ENCODE peak calls at places on chromosome 21, in six cellular contexts. Z is GM12878, M is psoas muscle, T is OCI-LY7, G is lower lobe of right lung, V is tibial nerve. R is an unnamed sample.

GRCh38 chr21:42542596-42542995 is 28.9 kb downstream of the SLC37A1 start:
- DNase-seq in Z (no peak), M (no peak), V (no peak), T (no peak), G (no peak), R (no peak)

GRCh38 chr21:35366348-35367085 is 317.4 kb upstream of the RUNX1 start:
- DNase-seq in G (no peak), Z (no peak), M (no peak), T (no peak), V (peak), R (no peak)

GRCh38 chr21:35189077-35189863 is 140.2 kb upstream of the RUNX1 start:
- DNase-seq in G (no peak), T (peak), Z (peak), V (no peak), M (peak), R (no peak)

GRCh38 chr21:40270134-40270533 is 402.9 kb downstream of the PCP4 start:
- DNase-seq in Z (no peak), V (no peak), M (no peak), T (no peak), G (no peak), R (no peak)

GRCh38 chr21:41684381-41685245 is 82.2 kb downstream of the RIPK4 start:
- DNase-seq in G (no peak), V (no peak), Z (no peak), T (no peak), M (no peak), R (peak)

GRCh38 chr21:34128124-34128523 is 54.7 kb downstream of the MRPS6 start:
- DNase-seq in M (no peak), V (no peak), Z (no peak), G (no peak), T (no peak), R (peak)

GRCh38 chr21:15837603-15838002 is 107.8 kb downstream of the USP25 start:
- DNase-seq in Z (no peak), T (no peak), M (no peak), G (no peak), V (no peak), R (no peak)

GRCh38 chr21:45163413-45164123 is 89.2 kb downstream of the ADARB1 start:
- DNase-seq in Z (no peak), T (no peak), V (no peak), M (no peak), G (no peak), R (no peak)

GRCh38 chr21:23858878-23859277 is 1748.4 kb downstream of the MRPL39 start:
- DNase-seq in Z (no peak), V (no peak), M (no peak), G (no peak), T (no peak), R (no peak)

GRCh38 chr21:30234643-30235042 is 18.7 kb upstream of the CLDN8 start:
- DNase-seq in G (no peak), Z (no peak), M (no peak), T (no peak), V (no peak), R (no peak)

GRCh38 chr21:16767201-16767600 is 745.6 kb upstream of the CXADR start:
- DNase-seq in V (no peak), M (no peak), Z (no peak), T (no peak), G (no peak), R (no peak)

GRCh38 chr21:27653481-27653880 is 686.6 kb upstream of the ADAMTS5 start:
- DNase-seq in M (no peak), Z (no peak), V (no peak), G (no peak), T (no peak), R (no peak)

GRCh38 chr21:39788383-39788782 is 43.4 kb downstream of the IGSF5 start:
- DNase-seq in V (peak), Z (no peak), M (peak), G (peak), T (no peak), R (peak)

DNA sequence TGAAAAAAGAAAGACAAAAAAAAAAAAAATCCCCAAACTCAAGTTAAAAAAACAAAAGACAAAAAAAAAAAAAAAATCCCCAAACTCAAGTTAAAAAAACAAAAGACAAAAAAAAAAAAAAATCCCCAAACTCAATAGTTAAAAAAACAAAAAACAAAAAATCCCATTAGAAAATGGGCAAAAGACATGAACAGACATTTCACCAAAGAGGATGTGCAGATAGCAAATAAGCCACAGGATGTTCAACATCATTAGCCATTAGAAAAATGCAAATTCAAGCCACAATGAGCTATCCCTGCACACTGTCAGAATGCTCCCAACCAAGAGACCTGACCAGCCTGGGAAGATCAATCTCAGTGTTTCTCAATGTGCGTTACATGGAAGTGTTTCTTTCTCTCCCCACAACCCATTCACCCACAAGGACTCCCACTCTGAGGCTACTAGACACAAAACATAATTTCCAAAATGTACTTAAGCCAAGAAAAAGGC is 33.9 kb downstream of the MRAP start:
- DNase-seq in T (no peak), V (no peak), Z (peak), G (no peak), M (no peak), R (no peak)
- H3K4me3 ChIP-seq in T (no peak), V (no peak), Z (no peak), G (no peak), M (no peak), R (no peak)

DNA sequence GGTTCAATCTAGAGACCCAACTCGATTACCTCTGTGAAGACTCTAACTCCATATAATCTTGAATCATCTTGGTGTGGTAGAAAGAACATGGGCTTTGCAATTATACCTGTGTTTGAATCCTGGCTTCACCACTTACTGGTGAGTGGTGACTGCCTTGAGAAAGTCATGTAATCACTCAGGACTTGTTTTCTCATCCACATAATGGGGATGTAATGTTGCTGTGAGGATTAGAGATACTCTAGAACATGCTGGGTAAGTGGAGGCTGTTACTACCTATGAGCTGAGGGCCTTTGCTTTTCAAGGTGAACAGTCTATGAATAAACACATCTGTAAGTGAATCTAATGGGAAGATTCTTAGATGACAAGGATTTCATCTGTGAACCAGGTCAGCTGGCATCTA is 2.6 kb upstream of the DYRK1A start:
- DNase-seq in Z (no peak), G (no peak), T (no peak), M (no peak), V (no peak), R (no peak)
- H3K27ac ChIP-seq in Z (no peak), G (no peak), T (no peak), M (peak), V (no peak), R (peak)

GRCh38 chr21:14383596-14384210 is 757 bp upstream of the HSPA13 start:
- DNase-seq in M (no peak), V (no peak), G (no peak), T (peak), Z (peak), R (no peak)

GRCh38 chr21:14382486-14382834 is 486 bp downstream of the HSPA13 start:
- DNase-seq in T (peak), Z (no peak), M (no peak), V (peak), G (no peak), R (no peak)

GRCh38 chr21:14388282-14388681 is 5.3 kb upstream of the HSPA13 start:
- DNase-seq in Z (no peak), G (no peak), V (no peak), T (no peak), M (no peak), R (no peak)

GRCh38 chr21:14382835-14383595 is at the start of gene HSPA13:
- DNase-seq in Z (peak), M (peak), T (peak), V (peak), G (peak), R (peak)

DNA sequence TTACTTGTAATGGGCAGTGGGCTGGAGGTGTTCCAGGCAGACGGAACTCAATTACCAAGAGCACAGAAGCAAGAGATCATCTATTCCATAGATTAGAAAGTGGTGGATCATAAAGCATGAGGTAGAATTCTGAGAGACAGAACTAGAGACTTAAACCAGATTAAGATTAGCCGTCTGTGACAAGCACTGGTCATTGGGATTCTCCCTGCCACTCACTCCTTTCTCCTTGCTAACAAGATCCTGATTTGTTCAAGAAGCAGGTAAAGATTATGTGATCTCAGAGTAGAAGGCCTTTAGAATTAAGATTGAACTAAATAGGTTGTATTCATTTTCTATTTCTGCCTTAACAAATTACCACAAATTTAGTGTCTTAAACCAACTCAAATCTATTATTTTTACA is 1.5 kb upstream of the HSPA13 start:
- DNase-seq in V (no peak), M (no peak), G (no peak), Z (no peak), T (no peak), R (no peak)
- H3K4me3 ChIP-seq in V (no peak), M (peak), G (peak), Z (peak), T (peak), R (no peak)

GRCh38 chr21:20249401-20249800 is 748.8 kb upstream of the NCAM2 start:
- DNase-seq in M (no peak), T (no peak), V (no peak), G (no peak), Z (no peak), R (no peak)
- H3K27ac ChIP-seq in M (no peak), T (no peak), V (no peak), G (no peak), Z (no peak), R (no peak)

R was measured in aorta.